ENCODE peak calls at places on chromosome 2, in seven cellular contexts. One of them, this sample, is unnamed. For H3K9me3, the result is how much of the 10 kb centered on the place peaks cover.

GRCh38 chr2:160253440-160254296 is 53.6 kb upstream of the ITGB6 start:
- DNase-seq in stomach: no peak
- DNase-seq in spleen: no peak
- DNase-seq in Caco-2: no peak
- DNase-seq in IMR-90: peak
- DNase-seq in right cardiac atrium: no peak
- DNase-seq in osteoblast: no peak
- DNase-seq in this sample: no peak

GRCh38 chr2:48220463-48220862 is 309.5 kb upstream of the STON1 start:
- DNase-seq in right cardiac atrium: no peak
- DNase-seq in stomach: no peak
- DNase-seq in IMR-90: no peak
- DNase-seq in Caco-2: no peak
- DNase-seq in spleen: no peak
- DNase-seq in osteoblast: no peak
- DNase-seq in this sample: no peak

GRCh38 chr2:153433403-153433802 is 45.2 kb downstream of the RPRM start:
- DNase-seq in stomach: no peak
- DNase-seq in Caco-2: no peak
- DNase-seq in IMR-90: no peak
- DNase-seq in spleen: no peak
- DNase-seq in osteoblast: no peak
- DNase-seq in right cardiac atrium: no peak
- DNase-seq in this sample: no peak

GRCh38 chr2:150191349-150191748 is 296.1 kb downstream of the RND3 start:
- DNase-seq in stomach: no peak
- DNase-seq in spleen: no peak
- DNase-seq in Caco-2: no peak
- DNase-seq in right cardiac atrium: no peak
- DNase-seq in IMR-90: peak
- DNase-seq in osteoblast: no peak
- DNase-seq in this sample: no peak

GRCh38 chr2:209322041-209322440 is 101.8 kb upstream of the MAP2 start:
- DNase-seq in right cardiac atrium: no peak
- DNase-seq in spleen: no peak
- DNase-seq in Caco-2: no peak
- DNase-seq in stomach: no peak
- DNase-seq in IMR-90: no peak
- DNase-seq in osteoblast: no peak
- DNase-seq in this sample: no peak

GRCh38 chr2:156935611-156936010 is 321.9 kb upstream of the GALNT5 start:
- DNase-seq in IMR-90: no peak
- DNase-seq in spleen: no peak
- DNase-seq in osteoblast: no peak
- DNase-seq in Caco-2: no peak
- DNase-seq in stomach: no peak
- DNase-seq in right cardiac atrium: no peak
- DNase-seq in this sample: no peak

GRCh38 chr2:10434885-10435419 is 13.2 kb downstream of the ODC1 start:
- DNase-seq in Caco-2: peak
- DNase-seq in spleen: peak
- DNase-seq in stomach: peak
- DNase-seq in IMR-90: peak
- DNase-seq in right cardiac atrium: peak
- DNase-seq in osteoblast: peak
- DNase-seq in this sample: no peak

GRCh38 chr2:80467262-80467811 is 162.8 kb upstream of the LRRTM1 start:
- DNase-seq in Caco-2: no peak
- DNase-seq in IMR-90: no peak
- DNase-seq in stomach: no peak
- DNase-seq in spleen: no peak
- DNase-seq in right cardiac atrium: no peak
- DNase-seq in osteoblast: no peak
- DNase-seq in this sample: no peak

GRCh38 chr2:49661809-49662208 is 507.5 kb upstream of the FSHR start:
- DNase-seq in stomach: no peak
- DNase-seq in Caco-2: no peak
- DNase-seq in IMR-90: no peak
- DNase-seq in spleen: no peak
- DNase-seq in osteoblast: no peak
- DNase-seq in right cardiac atrium: no peak
- DNase-seq in this sample: no peak

GRCh38 chr2:101806123-101806522 is 108.6 kb downstream of the MAP4K4 start:
- DNase-seq in Caco-2: peak
- DNase-seq in stomach: no peak
- DNase-seq in right cardiac atrium: no peak
- DNase-seq in spleen: no peak
- DNase-seq in IMR-90: peak
- DNase-seq in osteoblast: peak
- DNase-seq in this sample: no peak

GRCh38 chr2:45452866-45453265 is 158.2 kb downstream of the SRBD1 start:
- DNase-seq in osteoblast: peak
- DNase-seq in stomach: no peak
- DNase-seq in spleen: no peak
- DNase-seq in right cardiac atrium: no peak
- DNase-seq in Caco-2: no peak
- DNase-seq in IMR-90: peak
- DNase-seq in this sample: no peak

GRCh38 chr2:187002242-187002641 is 153.3 kb upstream of the ZSWIM2 start:
- DNase-seq in spleen: no peak
- DNase-seq in right cardiac atrium: no peak
- DNase-seq in Caco-2: no peak
- DNase-seq in stomach: no peak
- DNase-seq in osteoblast: peak
- DNase-seq in IMR-90: no peak
- DNase-seq in this sample: no peak

GRCh38 chr2:67057901-67058703 is 339.0 kb upstream of the ETAA1 start:
- DNase-seq in Caco-2: no peak
- DNase-seq in spleen: no peak
- DNase-seq in right cardiac atrium: no peak
- DNase-seq in stomach: no peak
- DNase-seq in osteoblast: no peak
- DNase-seq in IMR-90: peak
- DNase-seq in this sample: no peak

GRCh38 chr2:173077506-173078177 is 2.0 kb downstream of the MAP3K20 start:
- DNase-seq in IMR-90: peak
- DNase-seq in Caco-2: no peak
- DNase-seq in spleen: no peak
- DNase-seq in stomach: no peak
- DNase-seq in osteoblast: no peak
- DNase-seq in right cardiac atrium: no peak
- DNase-seq in this sample: no peak

GRCh38 chr2:232633413-232634318 is at the start of gene EFHD1:
- DNase-seq in right cardiac atrium: peak
- DNase-seq in Caco-2: peak
- DNase-seq in IMR-90: peak
- DNase-seq in stomach: peak
- DNase-seq in osteoblast: peak
- DNase-seq in spleen: peak
- DNase-seq in this sample: no peak

GRCh38 chr2:105376789-105377231 is 22.0 kb downstream of the FHL2 start:
- DNase-seq in IMR-90: peak
- DNase-seq in osteoblast: no peak
- DNase-seq in right cardiac atrium: no peak
- DNase-seq in stomach: no peak
- DNase-seq in spleen: no peak
- DNase-seq in Caco-2: no peak
- DNase-seq in this sample: no peak

GRCh38 chr2:60550151-60550983 is 3.1 kb downstream of the BCL11A start:
- DNase-seq in stomach: peak
- DNase-seq in osteoblast: peak
- DNase-seq in spleen: peak
- DNase-seq in IMR-90: peak
- DNase-seq in right cardiac atrium: peak
- DNase-seq in Caco-2: peak
- DNase-seq in this sample: no peak

GRCh38 chr2:4763009-4763408 is 929.2 kb upstream of the SOX11 start:
- DNase-seq in IMR-90: no peak
- DNase-seq in Caco-2: no peak
- DNase-seq in stomach: no peak
- DNase-seq in right cardiac atrium: no peak
- DNase-seq in osteoblast: no peak
- DNase-seq in spleen: no peak
- DNase-seq in this sample: no peak

GRCh38 chr2:201523506-201523905 is 72.0 kb downstream of the STRADB start:
- DNase-seq in IMR-90: peak
- DNase-seq in Caco-2: no peak
- DNase-seq in right cardiac atrium: no peak
- DNase-seq in osteoblast: no peak
- DNase-seq in stomach: no peak
- DNase-seq in spleen: no peak
- DNase-seq in this sample: no peak

GRCh38 chr2:200405599-200406298 is 99.3 kb downstream of the SPATS2L start:
- DNase-seq in spleen: no peak
- DNase-seq in IMR-90: peak
- DNase-seq in stomach: no peak
- DNase-seq in Caco-2: peak
- DNase-seq in osteoblast: peak
- DNase-seq in right cardiac atrium: no peak
- DNase-seq in this sample: no peak

GRCh38 chr2:75133621-75134020 is 65.7 kb downstream of the TACR1 start:
- DNase-seq in stomach: no peak
- DNase-seq in osteoblast: no peak
- DNase-seq in spleen: no peak
- DNase-seq in Caco-2: no peak
- DNase-seq in right cardiac atrium: no peak
- DNase-seq in IMR-90: no peak
- DNase-seq in this sample: no peak

GRCh38 chr2:3519255-3520190 is at the start of gene ADI1:
- DNase-seq in Caco-2: peak
- DNase-seq in spleen: peak
- DNase-seq in right cardiac atrium: peak
- DNase-seq in stomach: peak
- DNase-seq in IMR-90: peak
- DNase-seq in osteoblast: peak
- DNase-seq in this sample: no peak

GRCh38 chr2:3517948-3518495 is 1.3 kb downstream of the ADI1 start:
- DNase-seq in right cardiac atrium: no peak
- DNase-seq in stomach: no peak
- DNase-seq in IMR-90: no peak
- DNase-seq in osteoblast: no peak
- DNase-seq in spleen: no peak
- DNase-seq in Caco-2: no peak
- DNase-seq in this sample: no peak

GRCh38 chr2:3520591-3520990 is 1.3 kb upstream of the ADI1 start:
- DNase-seq in Caco-2: no peak
- DNase-seq in osteoblast: no peak
- DNase-seq in spleen: no peak
- DNase-seq in right cardiac atrium: no peak
- DNase-seq in IMR-90: no peak
- DNase-seq in stomach: no peak
- DNase-seq in this sample: no peak

GRCh38 chr2:3518496-3519254 is 656 bp downstream of the ADI1 start:
- DNase-seq in spleen: peak
- DNase-seq in IMR-90: peak
- DNase-seq in osteoblast: peak
- DNase-seq in right cardiac atrium: peak
- DNase-seq in stomach: peak
- DNase-seq in Caco-2: peak
- DNase-seq in this sample: no peak

GRCh38 chr2:3516831-3517230 is 2.5 kb downstream of the ADI1 start:
- DNase-seq in IMR-90: no peak
- DNase-seq in Caco-2: no peak
- DNase-seq in osteoblast: no peak
- DNase-seq in right cardiac atrium: no peak
- DNase-seq in stomach: no peak
- DNase-seq in spleen: no peak
- DNase-seq in this sample: no peak
- H3K9me3 ChIP-seq in IMR-90: under half
- H3K9me3 ChIP-seq in Caco-2: under half
- H3K9me3 ChIP-seq in osteoblast: under half
- H3K9me3 ChIP-seq in right cardiac atrium: under half
- H3K9me3 ChIP-seq in stomach: under half
- H3K9me3 ChIP-seq in spleen: under half
- H3K9me3 ChIP-seq in this sample: under half

DNA sequence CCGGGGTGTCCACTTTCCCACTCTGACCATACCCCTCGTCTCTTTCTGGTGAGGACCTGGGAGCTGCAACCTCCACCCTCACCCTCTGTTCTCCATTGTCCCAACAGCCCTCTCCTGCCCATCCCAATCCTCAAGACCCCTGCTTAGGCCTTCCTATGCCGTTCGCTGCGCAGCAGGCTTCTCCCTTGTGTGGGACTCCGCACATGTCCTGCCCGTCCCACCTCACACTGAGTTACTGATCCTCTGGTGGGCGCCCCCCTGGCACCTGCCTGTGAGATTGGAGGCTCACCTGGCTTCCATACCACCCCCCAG is 119.5 kb upstream of the SNTG2 start:
- DNase-seq in stomach: no peak
- DNase-seq in spleen: no peak
- DNase-seq in IMR-90: no peak
- DNase-seq in osteoblast: no peak
- DNase-seq in Caco-2: no peak
- DNase-seq in right cardiac atrium: no peak
- DNase-seq in this sample: no peak
- H3K9me3 ChIP-seq in stomach: under half
- H3K9me3 ChIP-seq in spleen: under half
- H3K9me3 ChIP-seq in IMR-90: under half
- H3K9me3 ChIP-seq in osteoblast: under half
- H3K9me3 ChIP-seq in Caco-2: under half
- H3K9me3 ChIP-seq in right cardiac atrium: under half
- H3K9me3 ChIP-seq in this sample: under half

DNA sequence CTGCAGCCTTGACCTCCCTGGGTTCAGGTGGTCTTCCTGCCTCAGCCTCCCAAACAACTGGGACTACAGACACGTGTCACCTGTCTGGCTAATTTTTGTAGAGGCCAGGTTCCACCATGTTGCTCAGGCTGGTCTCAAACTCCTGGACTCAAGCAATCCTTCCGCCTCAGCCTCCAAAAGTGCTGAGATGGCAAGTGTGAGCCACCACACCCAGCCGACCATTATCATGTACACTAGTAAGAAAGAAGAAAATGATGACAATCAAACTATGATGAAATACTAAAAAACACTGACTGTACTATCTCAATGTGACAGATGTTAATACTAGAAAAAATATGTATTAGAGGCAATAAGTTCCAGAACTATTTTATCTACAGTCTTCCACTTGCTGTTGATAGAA is 420.9 kb downstream of the TRIB2 start:
- DNase-seq in spleen: no peak
- DNase-seq in IMR-90: no peak
- DNase-seq in osteoblast: no peak
- DNase-seq in stomach: no peak
- DNase-seq in Caco-2: no peak
- DNase-seq in right cardiac atrium: no peak
- DNase-seq in this sample: no peak
- H3K9me3 ChIP-seq in spleen: under half
- H3K9me3 ChIP-seq in IMR-90: under half
- H3K9me3 ChIP-seq in osteoblast: under half
- H3K9me3 ChIP-seq in stomach: under half
- H3K9me3 ChIP-seq in Caco-2: under half
- H3K9me3 ChIP-seq in right cardiac atrium: under half
- H3K9me3 ChIP-seq in this sample: under half

DNA sequence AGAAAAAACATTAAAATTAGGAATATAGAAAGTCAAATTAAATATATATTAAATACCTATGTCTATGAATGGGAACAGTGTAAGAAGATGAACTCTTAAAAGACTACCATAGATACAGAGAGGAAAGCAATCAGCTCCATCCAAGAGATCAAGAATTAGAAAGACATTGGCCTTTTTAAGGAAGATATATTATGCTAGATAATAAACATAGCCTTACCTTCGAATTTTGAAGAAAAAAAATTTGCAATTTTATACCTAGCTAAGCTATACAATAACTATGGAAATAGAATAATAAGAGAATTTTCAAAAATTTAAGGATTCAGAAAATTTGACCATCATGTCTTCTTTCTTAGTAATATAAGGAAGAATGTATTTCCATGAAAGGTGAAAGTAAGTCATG is 74.7 kb upstream of the MYT1L start:
- DNase-seq in spleen: no peak
- DNase-seq in Caco-2: no peak
- DNase-seq in osteoblast: no peak
- DNase-seq in stomach: no peak
- DNase-seq in right cardiac atrium: no peak
- DNase-seq in IMR-90: no peak
- DNase-seq in this sample: no peak
- H3K9me3 ChIP-seq in spleen: under half
- H3K9me3 ChIP-seq in Caco-2: under half
- H3K9me3 ChIP-seq in osteoblast: under half
- H3K9me3 ChIP-seq in stomach: under half
- H3K9me3 ChIP-seq in right cardiac atrium: under half
- H3K9me3 ChIP-seq in IMR-90: under half
- H3K9me3 ChIP-seq in this sample: under half